ENCODE peak calls at places on chromosome 21, in nine cellular contexts. One of them, this sample, is unnamed.

GRCh38 chr21:34668803-34669148 is at the start of gene CLIC6:
- DNase-seq in heart right ventricle: no peak
- DNase-seq in uterus: no peak
- DNase-seq in spleen: no peak
- DNase-seq in adrenal gland: no peak
- DNase-seq in effector memory CD4-positive, alpha-beta T cell: no peak
- DNase-seq in fibroblast of lung: no peak
- DNase-seq in CD8-positive, alpha-beta memory T cell: no peak
- DNase-seq in pancreas: no peak
- DNase-seq in this sample: peak; percentile 35

GRCh38 chr21:15031790-15032357 is 32.9 kb downstream of the NRIP1 start:
- DNase-seq in heart right ventricle: no peak
- DNase-seq in uterus: no peak
- DNase-seq in spleen: no peak
- DNase-seq in adrenal gland: no peak
- DNase-seq in effector memory CD4-positive, alpha-beta T cell: no peak
- DNase-seq in fibroblast of lung: no peak
- DNase-seq in CD8-positive, alpha-beta memory T cell: no peak
- DNase-seq in pancreas: no peak
- DNase-seq in this sample: no peak

GRCh38 chr21:15421947-15422346 is 307.8 kb upstream of the USP25 start:
- DNase-seq in heart right ventricle: no peak
- DNase-seq in uterus: no peak
- DNase-seq in spleen: no peak
- DNase-seq in adrenal gland: no peak
- DNase-seq in effector memory CD4-positive, alpha-beta T cell: no peak
- DNase-seq in fibroblast of lung: no peak
- DNase-seq in CD8-positive, alpha-beta memory T cell: no peak
- DNase-seq in pancreas: no peak
- DNase-seq in this sample: no peak

GRCh38 chr21:41559658-41560599 is 52.0 kb upstream of the TMPRSS2 start:
- DNase-seq in heart right ventricle: no peak
- DNase-seq in uterus: no peak
- DNase-seq in spleen: no peak
- DNase-seq in adrenal gland: no peak
- DNase-seq in effector memory CD4-positive, alpha-beta T cell: no peak
- DNase-seq in fibroblast of lung: no peak
- DNase-seq in CD8-positive, alpha-beta memory T cell: no peak
- DNase-seq in pancreas: no peak
- DNase-seq in this sample: no peak

GRCh38 chr21:26154776-26155175 is 15.8 kb downstream of the APP start:
- DNase-seq in heart right ventricle: no peak
- DNase-seq in uterus: no peak
- DNase-seq in spleen: no peak
- DNase-seq in adrenal gland: no peak
- DNase-seq in effector memory CD4-positive, alpha-beta T cell: no peak
- DNase-seq in fibroblast of lung: no peak
- DNase-seq in CD8-positive, alpha-beta memory T cell: no peak
- DNase-seq in pancreas: no peak
- DNase-seq in this sample: no peak

GRCh38 chr21:41407541-41408460 is 18.2 kb upstream of the MX1 start:
- DNase-seq in heart right ventricle: no peak
- DNase-seq in uterus: no peak
- DNase-seq in spleen: no peak
- DNase-seq in adrenal gland: no peak
- DNase-seq in effector memory CD4-positive, alpha-beta T cell: no peak
- DNase-seq in fibroblast of lung: no peak
- DNase-seq in CD8-positive, alpha-beta memory T cell: no peak
- DNase-seq in pancreas: no peak
- DNase-seq in this sample: no peak

GRCh38 chr21:36454079-36454478 is 25.8 kb downstream of the CLDN14 start:
- DNase-seq in heart right ventricle: no peak
- DNase-seq in uterus: no peak
- DNase-seq in spleen: no peak
- DNase-seq in adrenal gland: no peak
- DNase-seq in effector memory CD4-positive, alpha-beta T cell: no peak
- DNase-seq in fibroblast of lung: no peak
- DNase-seq in CD8-positive, alpha-beta memory T cell: no peak
- DNase-seq in pancreas: no peak
- DNase-seq in this sample: no peak

GRCh38 chr21:34812510-34813265 is 143.9 kb downstream of the CLIC6 start:
- DNase-seq in heart right ventricle: no peak
- DNase-seq in uterus: no peak
- DNase-seq in spleen: no peak
- DNase-seq in adrenal gland: no peak
- DNase-seq in effector memory CD4-positive, alpha-beta T cell: no peak
- DNase-seq in fibroblast of lung: peak; percentile 94
- DNase-seq in CD8-positive, alpha-beta memory T cell: no peak
- DNase-seq in pancreas: no peak
- DNase-seq in this sample: no peak

GRCh38 chr21:33549848-33550771 is 7.3 kb downstream of the SON start:
- DNase-seq in heart right ventricle: no peak
- DNase-seq in uterus: no peak
- DNase-seq in spleen: no peak
- DNase-seq in adrenal gland: no peak
- DNase-seq in effector memory CD4-positive, alpha-beta T cell: no peak
- DNase-seq in fibroblast of lung: no peak
- DNase-seq in CD8-positive, alpha-beta memory T cell: no peak
- DNase-seq in pancreas: no peak
- DNase-seq in this sample: no peak

GRCh38 chr21:25826652-25827051 is 91.9 kb downstream of the GABPA start:
- DNase-seq in heart right ventricle: no peak
- DNase-seq in uterus: no peak
- DNase-seq in spleen: no peak
- DNase-seq in adrenal gland: no peak
- DNase-seq in effector memory CD4-positive, alpha-beta T cell: no peak
- DNase-seq in fibroblast of lung: no peak
- DNase-seq in CD8-positive, alpha-beta memory T cell: no peak
- DNase-seq in pancreas: no peak
- DNase-seq in this sample: no peak

GRCh38 chr21:31338892-31339368 is 5.1 kb downstream of the TIAM1 start:
- DNase-seq in heart right ventricle: no peak
- DNase-seq in uterus: no peak
- DNase-seq in spleen: no peak
- DNase-seq in adrenal gland: no peak
- DNase-seq in effector memory CD4-positive, alpha-beta T cell: no peak
- DNase-seq in fibroblast of lung: no peak
- DNase-seq in CD8-positive, alpha-beta memory T cell: no peak
- DNase-seq in pancreas: no peak
- DNase-seq in this sample: no peak

GRCh38 chr21:14120091-14120734 is 90.5 kb downstream of the LIPI start:
- DNase-seq in heart right ventricle: no peak
- DNase-seq in uterus: no peak
- DNase-seq in spleen: no peak
- DNase-seq in adrenal gland: peak; percentile 63
- DNase-seq in effector memory CD4-positive, alpha-beta T cell: no peak
- DNase-seq in fibroblast of lung: no peak
- DNase-seq in CD8-positive, alpha-beta memory T cell: no peak
- DNase-seq in pancreas: no peak
- DNase-seq in this sample: no peak

GRCh38 chr21:32574946-32575925 is 10.1 kb downstream of the TCP10L start:
- DNase-seq in heart right ventricle: no peak
- DNase-seq in uterus: no peak
- DNase-seq in spleen: no peak
- DNase-seq in adrenal gland: no peak
- DNase-seq in effector memory CD4-positive, alpha-beta T cell: no peak
- DNase-seq in fibroblast of lung: no peak
- DNase-seq in CD8-positive, alpha-beta memory T cell: no peak
- DNase-seq in pancreas: no peak
- DNase-seq in this sample: no peak

GRCh38 chr21:31630062-31630711 is 29.3 kb upstream of the SOD1 start:
- DNase-seq in heart right ventricle: no peak
- DNase-seq in uterus: peak; percentile 44
- DNase-seq in spleen: no peak
- DNase-seq in adrenal gland: peak; percentile 94
- DNase-seq in effector memory CD4-positive, alpha-beta T cell: no peak
- DNase-seq in fibroblast of lung: peak; percentile 96
- DNase-seq in CD8-positive, alpha-beta memory T cell: no peak
- DNase-seq in pancreas: peak; percentile 83
- DNase-seq in this sample: no peak

GRCh38 chr21:27423906-27424595 is 457.2 kb upstream of the ADAMTS5 start:
- DNase-seq in heart right ventricle: no peak
- DNase-seq in uterus: no peak
- DNase-seq in spleen: no peak
- DNase-seq in adrenal gland: no peak
- DNase-seq in effector memory CD4-positive, alpha-beta T cell: no peak
- DNase-seq in fibroblast of lung: no peak
- DNase-seq in CD8-positive, alpha-beta memory T cell: no peak
- DNase-seq in pancreas: no peak
- DNase-seq in this sample: no peak

DNA sequence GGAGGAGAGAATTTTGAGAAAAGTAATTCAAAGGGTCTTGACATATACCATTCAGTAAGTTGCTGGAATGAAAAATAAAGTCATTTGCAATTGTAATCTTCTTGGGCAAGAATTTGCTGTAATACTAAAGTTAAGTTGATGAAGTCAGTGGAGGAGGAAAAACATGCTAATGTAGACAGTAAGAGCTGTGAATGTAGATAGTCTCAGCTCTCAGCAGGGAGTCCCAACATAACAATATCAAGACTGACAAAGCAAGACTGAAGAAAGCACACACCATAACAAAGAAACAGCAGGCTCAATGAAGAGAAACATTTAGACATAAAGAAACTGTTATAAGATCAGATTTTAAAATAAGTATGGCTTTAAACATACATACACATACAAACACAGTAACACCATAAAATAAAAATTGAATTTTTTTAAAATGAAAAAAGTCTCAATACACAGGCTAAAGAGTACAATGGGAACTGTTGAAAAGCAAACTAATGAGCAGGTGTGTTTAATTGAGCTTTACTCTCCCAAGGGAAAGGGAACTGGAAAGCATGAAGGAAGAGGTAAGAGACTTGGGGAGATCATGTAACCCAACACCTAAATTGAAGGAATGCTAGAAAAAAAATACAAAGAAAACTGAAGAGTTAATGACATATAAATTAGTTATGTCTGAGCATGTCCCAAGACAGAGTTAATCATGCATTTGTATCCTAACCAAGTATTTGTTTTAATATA is 336.3 kb upstream of the NCAM2 start:
- DNase-seq in heart right ventricle: no peak
- DNase-seq in uterus: no peak
- DNase-seq in spleen: no peak
- DNase-seq in adrenal gland: no peak
- DNase-seq in effector memory CD4-positive, alpha-beta T cell: no peak
- DNase-seq in fibroblast of lung: no peak
- DNase-seq in CD8-positive, alpha-beta memory T cell: no peak
- DNase-seq in pancreas: no peak
- DNase-seq in this sample: no peak
- H3K27ac ChIP-seq in heart right ventricle: no peak overlapping the region
- H3K27ac ChIP-seq in uterus: no peak overlapping the region
- H3K27ac ChIP-seq in spleen: no peak overlapping the region
- H3K27ac ChIP-seq in adrenal gland: no peak overlapping the region
- H3K27ac ChIP-seq in effector memory CD4-positive, alpha-beta T cell: no peak overlapping the region
- H3K27ac ChIP-seq in fibroblast of lung: no peak overlapping the region
- H3K27ac ChIP-seq in CD8-positive, alpha-beta memory T cell: no peak overlapping the region
- H3K27ac ChIP-seq in pancreas: no peak overlapping the region
- H3K27ac ChIP-seq in this sample: no peak overlapping the region

GRCh38 chr21:38228115-38228514 is 28.7 kb upstream of the KCNJ15 start:
- DNase-seq in heart right ventricle: no peak
- DNase-seq in uterus: no peak
- DNase-seq in spleen: no peak
- DNase-seq in adrenal gland: no peak
- DNase-seq in effector memory CD4-positive, alpha-beta T cell: no peak
- DNase-seq in fibroblast of lung: no peak
- DNase-seq in CD8-positive, alpha-beta memory T cell: no peak
- DNase-seq in pancreas: peak; percentile 29
- DNase-seq in this sample: no peak
- H3K9me3 ChIP-seq in heart right ventricle: peaks cover 46% of the 10 kb centered on the region
- H3K9me3 ChIP-seq in uterus: peaks cover 25% of the 10 kb centered on the region
- H3K9me3 ChIP-seq in spleen: peaks cover 94% of the 10 kb centered on the region
- H3K9me3 ChIP-seq in adrenal gland: no peaks in the 10 kb centered on the region
- H3K9me3 ChIP-seq in effector memory CD4-positive, alpha-beta T cell: peaks cover 34% of the 10 kb centered on the region
- H3K9me3 ChIP-seq in fibroblast of lung: no peaks in the 10 kb centered on the region
- H3K9me3 ChIP-seq in CD8-positive, alpha-beta memory T cell: peaks cover 27% of the 10 kb centered on the region
- H3K9me3 ChIP-seq in pancreas: no peaks in the 10 kb centered on the region
- H3K9me3 ChIP-seq in this sample: no peaks in the 10 kb centered on the region

DNA sequence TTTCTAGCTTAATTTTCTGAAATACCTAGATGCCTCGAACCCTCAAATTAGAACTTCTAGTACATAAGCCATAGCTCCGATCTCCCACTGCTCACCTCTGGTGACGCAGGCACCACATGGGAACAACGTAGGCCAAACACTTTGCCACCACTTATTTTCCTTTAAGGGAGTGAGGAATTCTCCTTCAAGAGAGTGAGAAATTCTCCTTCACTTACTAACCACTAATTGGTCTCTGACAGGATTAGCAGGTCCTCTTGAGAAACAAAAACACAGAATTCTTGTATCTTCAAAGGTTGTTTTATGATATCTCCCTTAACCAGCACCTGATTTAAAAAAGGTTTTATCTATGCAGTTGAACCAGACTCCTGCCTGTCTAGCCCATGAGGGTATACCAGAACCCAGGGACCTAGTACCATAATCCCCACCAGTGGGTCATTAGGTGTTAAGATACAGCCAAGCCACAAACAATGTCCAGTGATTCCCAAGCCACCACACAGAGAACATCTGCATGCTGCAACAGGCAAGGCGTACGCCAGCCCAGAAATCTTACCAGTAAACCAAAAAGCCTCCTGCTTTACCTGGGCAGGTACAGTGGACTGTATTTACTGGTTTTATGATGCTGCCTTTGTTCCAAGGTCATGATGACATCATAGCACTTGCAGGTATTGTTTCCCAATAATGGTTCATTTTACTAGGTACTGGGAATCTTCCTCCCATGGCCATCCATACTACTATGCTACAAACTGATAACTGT is 20.3 kb upstream of the CXADR start:
- DNase-seq in heart right ventricle: no peak
- DNase-seq in uterus: no peak
- DNase-seq in spleen: no peak
- DNase-seq in adrenal gland: no peak
- DNase-seq in effector memory CD4-positive, alpha-beta T cell: no peak
- DNase-seq in fibroblast of lung: no peak
- DNase-seq in CD8-positive, alpha-beta memory T cell: no peak
- DNase-seq in pancreas: no peak
- DNase-seq in this sample: no peak
- H3K27ac ChIP-seq in heart right ventricle: no peak overlapping the region
- H3K27ac ChIP-seq in uterus: peak overlapping the region; percentile 39
- H3K27ac ChIP-seq in spleen: no peak overlapping the region
- H3K27ac ChIP-seq in adrenal gland: no peak overlapping the region
- H3K27ac ChIP-seq in effector memory CD4-positive, alpha-beta T cell: no peak overlapping the region
- H3K27ac ChIP-seq in fibroblast of lung: peak overlapping the region; percentile 46
- H3K27ac ChIP-seq in CD8-positive, alpha-beta memory T cell: no peak overlapping the region
- H3K27ac ChIP-seq in pancreas: no peak overlapping the region
- H3K27ac ChIP-seq in this sample: no peak overlapping the region

DNA sequence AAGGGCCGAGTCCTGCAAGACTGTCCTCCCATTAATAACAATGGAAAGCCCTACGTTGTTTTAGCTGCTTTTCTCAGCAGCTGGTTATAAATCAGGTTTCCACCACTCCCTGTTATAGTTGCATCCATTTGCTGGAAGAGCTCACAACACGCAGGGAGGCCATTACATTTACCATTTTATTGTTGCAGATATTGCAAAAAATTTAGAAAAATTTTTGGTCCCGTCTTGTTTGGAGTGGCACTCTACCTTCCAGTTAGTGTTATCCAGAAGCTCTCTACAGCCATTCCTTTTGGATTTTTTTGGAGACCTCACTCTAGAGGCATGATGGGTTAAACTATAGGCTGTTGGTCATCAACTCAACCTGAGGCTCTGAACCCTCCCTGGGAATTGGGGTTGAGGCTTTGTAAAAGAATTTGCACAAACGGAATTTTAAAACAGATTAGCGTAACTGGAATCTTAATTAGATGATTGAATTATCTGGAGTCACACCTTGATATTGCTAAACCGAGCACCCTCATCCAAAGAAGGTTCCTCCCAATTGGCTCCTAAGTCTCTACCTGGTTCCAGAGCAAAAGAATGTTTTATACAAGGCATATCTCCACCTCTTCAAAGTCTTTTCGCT is 1532.0 kb upstream of the TPTE start:
- DNase-seq in heart right ventricle: no peak
- DNase-seq in uterus: no peak
- DNase-seq in spleen: no peak
- DNase-seq in adrenal gland: no peak
- DNase-seq in effector memory CD4-positive, alpha-beta T cell: no peak
- DNase-seq in fibroblast of lung: no peak
- DNase-seq in CD8-positive, alpha-beta memory T cell: no peak
- DNase-seq in pancreas: no peak
- DNase-seq in this sample: no peak
- H3K9me3 ChIP-seq in heart right ventricle: no peaks in the 10 kb centered on the region
- H3K9me3 ChIP-seq in uterus: no peaks in the 10 kb centered on the region
- H3K9me3 ChIP-seq in spleen: peaks cover 51% of the 10 kb centered on the region
- H3K9me3 ChIP-seq in adrenal gland: no peaks in the 10 kb centered on the region
- H3K9me3 ChIP-seq in effector memory CD4-positive, alpha-beta T cell: no peaks in the 10 kb centered on the region
- H3K9me3 ChIP-seq in fibroblast of lung: peaks cover 9% of the 10 kb centered on the region
- H3K9me3 ChIP-seq in CD8-positive, alpha-beta memory T cell: no peaks in the 10 kb centered on the region
- H3K9me3 ChIP-seq in pancreas: no peaks in the 10 kb centered on the region
- H3K9me3 ChIP-seq in this sample: no peaks in the 10 kb centered on the region